ENCODE peak calls at places on chromosome 3, in seven cellular contexts. J is SJCRH30; B is cardiac fibroblast; D is OCI-LY7; K is CD8-positive, alpha-beta T cell; L is fibroblast of lung; G is colonic mucosa. S is an unnamed sample.
A peak's percentile ranks its signal among the peaks of the same experiment; 100 is the strongest.

GRCh38 chr3:22156868-22157267 is 405.9 kb upstream of the ZNF385D start:
- DNase-seq in J (no peak), B (no peak), D (no peak), K (no peak), L (no peak), G (no peak), S (no peak)

GRCh38 chr3:61030469-61031035 is 220.7 kb downstream of the FHIT start:
- DNase-seq in J (no peak), B (no peak), D (no peak), K (no peak), L (peak; percentile 45), G (no peak), S (no peak)

GRCh38 chr3:172065534-172065933 is 26.2 kb downstream of the FNDC3B start:
- DNase-seq in J (no peak), B (peak; percentile 68), D (no peak), K (no peak), L (peak; percentile 84), G (peak; percentile 53), S (no peak)

GRCh38 chr3:81040107-81040506 is 721.3 kb downstream of the GBE1 start:
- DNase-seq in J (no peak), B (no peak), D (no peak), K (no peak), L (no peak), G (no peak), S (no peak)

GRCh38 chr3:81446806-81447205 is 314.6 kb downstream of the GBE1 start:
- DNase-seq in J (no peak), B (no peak), D (no peak), K (no peak), L (no peak), G (no peak), S (no peak)

GRCh38 chr3:194879126-194879887 is 193.6 kb downstream of the FAM43A start:
- DNase-seq in J (no peak), B (peak; percentile 31), D (peak; percentile 7), K (no peak), L (no peak), G (no peak), S (no peak)

GRCh38 chr3:40265181-40265580 is 44.3 kb upstream of the EIF1B start:
- DNase-seq in J (no peak), B (no peak), D (no peak), K (no peak), L (no peak), G (no peak), S (no peak)

GRCh38 chr3:113626513-113627371 is 69.7 kb downstream of the USF3 start:
- DNase-seq in J (peak; percentile 84), B (peak; percentile 71), D (peak; percentile 64), K (no peak), L (peak; percentile 57), G (peak; percentile 59), S (no peak)

GRCh38 chr3:172461530-172462138 is 13.4 kb upstream of the GHSR start:
- DNase-seq in J (peak; percentile 53), B (peak; percentile 46), D (peak; percentile 45), K (no peak), L (peak; percentile 5), G (no peak), S (no peak)

GRCh38 chr3:106829206-106829605 is 548.0 kb upstream of the CCDC54 start:
- DNase-seq in J (peak; percentile 70), B (peak; percentile 40), D (no peak), K (no peak), L (peak; percentile 86), G (no peak), S (no peak)

GRCh38 chr3:73404450-73404849 is 220.3 kb downstream of the PDZRN3 start:
- DNase-seq in J (peak; percentile 19), B (no peak), D (no peak), K (no peak), L (peak; percentile 10), G (no peak), S (no peak)

GRCh38 chr3:147392083-147392916 is 14.0 kb downstream of the ZIC4 start:
- DNase-seq in J (peak; percentile 88), B (no peak), D (no peak), K (no peak), L (peak; percentile 53), G (no peak), S (no peak)

GRCh38 chr3:147394168-147394941 is 12.0 kb downstream of the ZIC4 start:
- DNase-seq in J (peak; percentile 67), B (no peak), D (no peak), K (no peak), L (no peak), G (no peak), S (no peak)

GRCh38 chr3:147391726-147392082 is 14.6 kb downstream of the ZIC4 start:
- DNase-seq in J (no peak), B (no peak), D (no peak), K (no peak), L (no peak), G (no peak), S (no peak)

GRCh38 chr3:147390589-147391569 is 15.5 kb downstream of the ZIC4 start:
- DNase-seq in J (no peak), B (no peak), D (no peak), K (no peak), L (no peak), G (no peak), S (no peak)

GRCh38 chr3:147393261-147393964 is 12.9 kb downstream of the ZIC4 start:
- DNase-seq in J (peak; percentile 90), B (no peak), D (no peak), K (no peak), L (no peak), G (no peak), S (no peak)
- H3K4me3 ChIP-seq in J (peak overlapping the region; percentile 81), B (no peak overlapping the region), D (no peak overlapping the region), K (no peak overlapping the region), L (no peak overlapping the region), G (no peak overlapping the region), S (no peak overlapping the region)

DNA sequence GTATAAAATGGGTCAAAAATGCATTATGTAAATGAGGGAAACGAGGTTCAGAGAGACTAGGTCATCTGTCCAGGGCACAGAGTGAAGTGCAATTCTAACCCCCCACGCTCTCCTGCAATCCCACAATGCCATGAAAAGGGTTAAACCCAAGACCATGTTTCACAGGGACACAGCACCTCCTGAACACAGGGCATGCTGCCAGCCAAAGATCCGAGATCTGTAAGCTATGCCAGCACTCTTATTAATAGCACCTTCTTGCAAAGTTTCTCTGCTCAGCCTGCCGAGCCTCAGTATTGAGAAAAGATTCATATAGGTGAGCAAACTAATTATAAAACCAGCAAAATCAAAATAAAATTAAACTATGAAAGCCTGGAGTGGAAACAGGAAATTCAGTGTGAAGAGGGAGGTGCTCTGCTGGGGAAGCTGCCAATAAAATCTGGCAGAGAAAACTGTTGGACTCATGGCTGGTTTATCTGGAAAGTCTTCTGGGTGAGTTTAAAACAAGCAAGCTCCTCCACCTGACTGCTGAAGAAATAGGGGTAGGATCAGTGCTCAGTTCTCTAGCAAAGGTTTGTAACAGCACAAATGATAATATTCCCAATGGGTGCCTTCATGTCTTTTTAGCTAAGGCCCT is 50.3 kb downstream of the LRIG1 start:
- DNase-seq in J (no peak), B (peak; percentile 83), D (no peak), K (no peak), L (peak; percentile 81), G (peak; percentile 81), S (no peak)
- H3K4me3 ChIP-seq in J (no peak overlapping the region), B (no peak overlapping the region), D (no peak overlapping the region), K (no peak overlapping the region), L (no peak overlapping the region), G (no peak overlapping the region), S (no peak overlapping the region)

DNA sequence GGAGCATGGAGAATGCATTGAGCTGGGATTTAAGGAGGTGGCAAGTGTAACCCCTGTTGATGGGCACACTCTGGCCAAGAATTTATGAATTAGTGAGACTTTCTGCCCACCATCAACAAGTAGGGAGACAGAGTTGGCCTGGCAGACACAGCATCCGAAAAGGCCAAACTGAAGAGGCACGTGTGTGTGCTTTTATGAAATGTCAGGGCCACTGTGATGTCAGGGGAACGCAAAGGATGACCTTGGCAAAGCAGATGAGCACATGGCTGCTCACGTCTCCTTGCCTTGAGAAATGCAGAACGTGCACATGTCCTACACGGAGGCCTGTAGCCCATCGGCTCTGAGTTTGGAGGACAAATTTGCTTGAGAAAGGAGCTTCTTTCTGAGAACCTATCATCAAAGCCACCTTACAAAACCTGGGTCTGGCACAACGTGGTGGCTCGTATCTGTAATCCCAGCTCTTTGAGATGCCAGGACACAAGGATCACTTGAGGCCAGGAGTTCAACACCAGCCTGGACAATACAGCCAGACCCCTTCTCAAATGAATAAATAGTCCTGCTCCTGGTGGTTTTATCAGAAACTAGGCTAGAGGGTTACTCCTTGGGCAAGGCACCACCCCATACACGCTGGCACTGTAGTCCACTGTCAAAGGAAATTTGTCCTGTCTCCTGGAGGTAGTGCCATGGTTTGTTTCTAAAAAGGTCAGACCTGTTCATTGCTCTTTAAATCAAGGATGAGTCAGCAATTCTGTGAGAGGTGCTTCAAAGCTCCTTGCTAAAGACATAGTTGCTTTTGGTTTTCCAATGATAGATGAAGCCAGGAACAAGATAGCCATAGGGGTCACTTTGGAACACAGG is 942 bp upstream of the SH3BP5 start:
- DNase-seq in J (no peak), B (no peak), D (no peak), K (no peak), L (no peak), G (no peak), S (no peak)
- H3K4me3 ChIP-seq in J (peak overlapping the region; percentile 91), B (no peak overlapping the region), D (peak overlapping the region; percentile 88), K (peak overlapping the region; percentile 97), L (no peak overlapping the region), G (peak overlapping the region; percentile 62), S (peak overlapping the region; percentile 95)

GRCh38 chr3:98151241-98151640 is 4.0 kb downstream of the OR5H14 start:
- DNase-seq in J (no peak), B (no peak), D (no peak), K (no peak), L (peak; percentile 29), G (no peak), S (no peak)
- H3K4me3 ChIP-seq in J (no peak overlapping the region), B (no peak overlapping the region), D (no peak overlapping the region), K (no peak overlapping the region), L (no peak overlapping the region), G (no peak overlapping the region), S (no peak overlapping the region)

DNA sequence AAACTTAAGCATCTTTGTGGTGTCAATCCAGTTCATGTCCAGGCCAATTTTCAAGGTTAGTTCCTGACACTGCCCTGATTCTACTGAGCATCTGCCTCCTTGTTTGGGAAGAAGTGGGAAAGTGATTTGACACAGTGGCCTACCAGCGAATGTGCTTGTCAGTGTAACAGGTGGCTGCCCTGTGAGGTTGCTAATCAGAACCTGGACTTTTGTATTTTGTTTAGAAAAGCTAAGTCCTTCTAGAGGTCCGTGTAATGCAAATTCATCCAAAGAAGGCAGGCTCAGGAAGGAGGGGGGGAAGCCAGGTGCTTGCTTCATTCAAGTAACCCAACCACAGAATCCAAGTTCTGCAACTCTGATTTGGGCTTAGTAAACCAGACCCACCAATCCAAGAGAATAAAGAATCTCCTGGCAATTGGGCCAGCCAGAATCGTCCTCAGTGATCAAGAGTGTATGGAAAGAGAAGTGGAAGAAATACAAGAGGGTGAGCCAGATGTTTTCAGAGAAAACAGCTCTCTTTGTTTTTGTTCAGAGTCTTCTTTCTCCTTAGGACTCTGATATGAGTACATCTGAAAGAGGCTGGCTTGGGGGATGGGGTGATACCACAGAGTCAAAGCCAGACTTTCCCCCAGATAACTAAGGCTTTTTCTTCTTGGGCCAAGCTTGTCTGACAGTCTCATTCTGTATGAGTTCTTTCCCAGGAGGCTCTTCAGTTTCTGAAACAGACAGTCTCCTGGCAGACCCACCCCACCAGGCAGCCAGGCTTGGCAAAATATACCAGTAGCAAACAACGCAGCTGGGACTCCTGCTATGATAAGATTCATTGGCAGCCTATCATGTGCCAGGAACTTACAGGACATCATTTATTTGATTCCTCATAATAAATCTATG is 508.9 kb upstream of the TBL1XR1 start:
- DNase-seq in J (peak; percentile 92), B (peak; percentile 74), D (no peak), K (no peak), L (peak; percentile 49), G (no peak), S (no peak)
- H3K4me3 ChIP-seq in J (no peak overlapping the region), B (no peak overlapping the region), D (no peak overlapping the region), K (no peak overlapping the region), L (no peak overlapping the region), G (no peak overlapping the region), S (no peak overlapping the region)